ENCODE peak calls at places on chromosome 21, in six cellular contexts. P, D, L, T, K and C are unnamed samples.

GRCh38 chr21:43318841-43319781 is 107.8 kb downstream of the SIK1 start:
- DNase-seq in P (no peak), D (peak), L (no peak), T (peak), K (no peak), C (no peak)

GRCh38 chr21:17782051-17782450 is 37.1 kb downstream of the C21orf91 start:
- DNase-seq in P (no peak), D (no peak), L (no peak), T (no peak), K (no peak), C (no peak)

GRCh38 chr21:46152939-46153258 is 2.5 kb downstream of the FTCD start:
- DNase-seq in P (no peak), D (no peak), L (no peak), T (no peak), K (no peak), C (no peak)

GRCh38 chr21:38490411-38491020 is 7.8 kb downstream of the ERG start:
- DNase-seq in P (peak), D (no peak), L (no peak), T (no peak), K (no peak), C (no peak)

GRCh38 chr21:15289896-15290841 is 225.4 kb upstream of the NRIP1 start:
- DNase-seq in P (peak), D (no peak), L (peak), T (no peak), K (no peak), C (peak)

GRCh38 chr21:34815831-34816700 is 147.3 kb downstream of the CLIC6 start:
- DNase-seq in P (no peak), D (no peak), L (no peak), T (peak), K (no peak), C (no peak)

GRCh38 chr21:25313891-25314646 is 293.2 kb downstream of the MRPL39 start:
- DNase-seq in P (no peak), D (no peak), L (no peak), T (peak), K (no peak), C (no peak)

GRCh38 chr21:42376338-42376982 is 10.1 kb upstream of the TFF1 start:
- DNase-seq in P (peak), D (no peak), L (no peak), T (no peak), K (no peak), C (no peak)

GRCh38 chr21:25790122-25790951 is 55.6 kb downstream of the GABPA start:
- DNase-seq in P (no peak), D (peak), L (peak), T (peak), K (no peak), C (peak)

GRCh38 chr21:28253378-28253777 is 739.3 kb downstream of the LTN1 start:
- DNase-seq in P (no peak), D (peak), L (no peak), T (peak), K (no peak), C (no peak)

GRCh38 chr21:46151261-46151988 is 4.0 kb downstream of the FTCD start:
- DNase-seq in P (peak), D (no peak), L (no peak), T (no peak), K (no peak), C (no peak)

GRCh38 chr21:26948194-26948593 is 18.7 kb downstream of the ADAMTS5 start:
- DNase-seq in P (no peak), D (peak), L (no peak), T (peak), K (no peak), C (no peak)

GRCh38 chr21:32392299-32392879 is 423 bp downstream of the URB1 start:
- DNase-seq in P (no peak), D (peak), L (peak), T (no peak), K (no peak), C (no peak)

GRCh38 chr21:46540087-46540710 is 64.7 kb downstream of the S100B start:
- DNase-seq in P (no peak), D (no peak), L (no peak), T (no peak), K (no peak), C (no peak)

GRCh38 chr21:26595971-26596370 is 22.9 kb upstream of the CYYR1 start:
- DNase-seq in P (no peak), D (no peak), L (no peak), T (no peak), K (no peak), C (no peak)

GRCh38 chr21:33155005-33155404 is 74.7 kb upstream of the IFNAR2 start:
- DNase-seq in P (no peak), D (no peak), L (no peak), T (no peak), K (no peak), C (no peak)

GRCh38 chr21:32728455-32729237 is 833 bp upstream of the SYNJ1 start:
- DNase-seq in P (no peak), D (no peak), L (no peak), T (no peak), K (no peak), C (no peak)

GRCh38 chr21:34983680-34984086 is 65.4 kb downstream of the RUNX1 start:
- DNase-seq in P (no peak), D (peak), L (no peak), T (peak), K (no peak), C (no peak)

GRCh38 chr21:26409735-26410134 is 163.4 kb downstream of the CYYR1 start:
- DNase-seq in P (no peak), D (no peak), L (no peak), T (no peak), K (no peak), C (no peak)

GRCh38 chr21:46322351-46323226 is 1.1 kb downstream of the C21orf58 start:
- DNase-seq in P (no peak), D (peak), L (peak), T (peak), K (no peak), C (no peak)

GRCh38 chr21:17834639-17835354 is 15.6 kb upstream of the C21orf91 start:
- DNase-seq in P (no peak), D (no peak), L (no peak), T (no peak), K (no peak), C (no peak)

GRCh38 chr21:37582613-37583012 is 216.0 kb downstream of the DYRK1A start:
- DNase-seq in P (no peak), D (peak), L (peak), T (peak), K (no peak), C (no peak)

GRCh38 chr21:41584603-41585176 is 76.7 kb upstream of the TMPRSS2 start:
- DNase-seq in P (no peak), D (no peak), L (no peak), T (no peak), K (no peak), C (no peak)

GRCh38 chr21:46151989-46152938 is 3.1 kb downstream of the FTCD start:
- DNase-seq in P (peak), D (no peak), L (no peak), T (no peak), K (no peak), C (no peak)

GRCh38 chr21:46062471-46063211 is 35.3 kb upstream of the COL6A2 start:
- DNase-seq in P (no peak), D (no peak), L (no peak), T (no peak), K (no peak), C (no peak)

GRCh38 chr21:16568661-16569060 is 838.9 kb downstream of the USP25 start:
- DNase-seq in P (no peak), D (no peak), L (no peak), T (no peak), K (no peak), C (no peak)

GRCh38 chr21:45891388-45892155 is 90.0 kb upstream of the COL6A1 start:
- DNase-seq in P (no peak), D (peak), L (no peak), T (peak), K (no peak), C (no peak)

GRCh38 chr21:37799193-37800121 is 116.8 kb downstream of the KCNJ6 start:
- DNase-seq in P (no peak), D (peak), L (peak), T (peak), K (no peak), C (no peak)

GRCh38 chr21:46600978-46601377 is 3.9 kb downstream of the S100B start:
- DNase-seq in P (no peak), D (no peak), L (no peak), T (no peak), K (no peak), C (no peak)

GRCh38 chr21:25080161-25080560 is 527.1 kb downstream of the MRPL39 start:
- DNase-seq in P (no peak), D (no peak), L (no peak), T (no peak), K (no peak), C (no peak)

GRCh38 chr21:45867671-45868081 is 113.9 kb upstream of the COL6A1 start:
- DNase-seq in P (no peak), D (no peak), L (no peak), T (no peak), K (no peak), C (no peak)

GRCh38 chr21:46455575-46456385 is 2.9 kb upstream of the DIP2A start:
- DNase-seq in P (no peak), D (peak), L (peak), T (peak), K (no peak), C (no peak)

GRCh38 chr21:26112127-26112742 is 58.3 kb downstream of the APP start:
- DNase-seq in P (no peak), D (no peak), L (no peak), T (no peak), K (no peak), C (no peak)

GRCh38 chr21:33569986-33570385 is 18.5 kb downstream of the DONSON start:
- DNase-seq in P (no peak), D (no peak), L (no peak), T (no peak), K (no peak), C (no peak)

GRCh38 chr21:34922487-34922886 is 126.6 kb downstream of the RUNX1 start:
- DNase-seq in P (no peak), D (no peak), L (no peak), T (no peak), K (no peak), C (no peak)

GRCh38 chr21:40386301-40386911 is 460.6 kb downstream of the DSCAM start:
- DNase-seq in P (peak), D (no peak), L (peak), T (no peak), K (peak), C (peak)

GRCh38 chr21:39707316-39707715 is 37.7 kb upstream of the IGSF5 start:
- DNase-seq in P (peak), D (no peak), L (no peak), T (no peak), K (peak), C (no peak)

DNA sequence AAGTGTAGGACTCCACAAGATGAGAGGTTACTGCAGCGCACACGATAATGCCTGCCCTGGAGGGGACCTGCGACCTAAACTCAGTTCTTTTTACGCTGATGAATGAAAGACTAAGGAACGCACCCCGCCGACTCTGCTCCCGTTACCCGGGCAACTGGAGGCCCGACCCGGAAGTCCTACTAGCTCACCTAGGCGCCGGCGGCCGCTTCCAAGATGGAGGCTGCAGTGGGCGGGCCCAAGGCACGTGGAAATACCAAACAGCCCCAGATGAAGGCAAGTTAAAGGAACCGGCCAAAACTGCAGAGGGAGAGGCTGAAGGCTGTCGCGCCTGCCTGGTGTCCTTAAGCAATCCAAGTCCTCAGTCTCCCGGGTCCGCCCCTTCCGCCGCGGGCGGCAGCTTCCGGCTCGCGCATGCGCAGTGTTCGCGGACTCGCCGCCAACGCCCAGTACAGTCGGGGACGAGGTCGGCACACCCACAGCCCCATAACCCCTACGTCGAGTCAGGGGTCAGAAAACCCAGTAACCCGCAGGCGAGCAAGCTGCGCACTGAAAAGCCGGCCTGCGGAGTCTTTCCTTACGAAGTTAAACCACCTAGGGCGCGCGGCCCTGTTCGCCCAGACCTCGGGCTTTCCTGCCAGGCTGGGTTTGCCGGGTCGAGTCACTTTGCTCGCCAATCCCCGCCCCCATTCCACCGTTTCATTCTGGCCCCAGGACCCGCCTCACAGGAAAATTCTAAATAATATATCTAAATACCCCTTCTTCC is at the start of gene SETD4:
- DNase-seq in P (peak), D (peak), L (peak), T (peak), K (peak), C (peak)
- H3K18ac ChIP-seq in P (peak), D (peak), L (peak), T (peak), K (peak), C (peak)

GRCh38 chr21:29854795-29855194 is 85.0 kb downstream of the GRIK1 start:
- DNase-seq in P (no peak), D (no peak), L (no peak), T (no peak), K (no peak), C (no peak)

GRCh38 chr21:29860346-29860745 is 79.5 kb downstream of the GRIK1 start:
- DNase-seq in P (no peak), D (no peak), L (no peak), T (no peak), K (no peak), C (no peak)
- H3K4ac ChIP-seq in P (no peak), D (no peak), L (no peak), T (no peak), K (no peak), C (no peak)

DNA sequence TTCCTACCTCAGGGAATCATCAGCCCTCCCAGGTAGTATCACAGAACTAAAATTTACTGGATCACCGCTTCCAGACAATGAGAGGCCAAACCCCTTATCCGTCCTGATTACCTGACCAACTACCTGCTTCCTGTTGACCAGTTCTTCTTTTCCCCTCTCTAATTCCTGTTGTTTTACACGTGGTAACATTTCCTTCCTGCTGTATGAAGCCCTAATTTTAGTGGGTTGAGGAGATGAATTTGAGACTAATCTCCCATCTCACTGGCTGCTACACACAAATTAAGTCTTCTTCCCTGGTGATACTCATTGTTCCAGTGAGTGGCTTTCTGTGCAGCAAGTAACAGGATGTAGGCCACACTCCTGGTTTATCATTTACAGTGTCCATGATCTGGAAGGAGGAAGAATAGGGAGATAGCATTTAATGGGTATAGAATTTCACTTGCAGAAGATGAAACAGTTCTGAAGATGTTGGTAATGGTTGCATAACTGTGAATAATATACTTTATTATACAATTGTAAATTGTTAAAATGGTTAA is 2112.9 kb downstream of the NCAM2 start:
- DNase-seq in P (no peak), D (no peak), L (no peak), T (no peak), K (no peak), C (no peak)
- H2BK15ac ChIP-seq in P (no peak), D (no peak), L (no peak), T (no peak), K (no peak), C (no peak)

GRCh38 chr21:44783023-44783696 is 18.5 kb downstream of the UBE2G2 start:
- DNase-seq in P (no peak), D (no peak), L (no peak), T (no peak), K (no peak), C (no peak)

GRCh38 chr21:44779417-44780139 is 22.0 kb downstream of the UBE2G2 start:
- DNase-seq in P (no peak), D (no peak), L (no peak), T (no peak), K (no peak), C (no peak)

GRCh38 chr21:44780140-44780508 is 21.5 kb downstream of the UBE2G2 start:
- DNase-seq in P (no peak), D (no peak), L (no peak), T (no peak), K (no peak), C (no peak)

GRCh38 chr21:44778983-44779382 is 22.6 kb downstream of the UBE2G2 start:
- DNase-seq in P (no peak), D (no peak), L (no peak), T (no peak), K (no peak), C (no peak)

GRCh38 chr21:44780767-44781459 is 20.7 kb downstream of the UBE2G2 start:
- DNase-seq in P (no peak), D (no peak), L (no peak), T (no peak), K (no peak), C (no peak)
- H3K18ac ChIP-seq in P (no peak), D (no peak), L (no peak), T (no peak), K (no peak), C (no peak)